ENCODE peak calls at places on chromosomes 2 and 18, in four cellular contexts. R, A, C and S are unnamed samples.

GRCh38 chr18:10916387-10916786 is 233.0 kb downstream of the PIEZO2 start:
- DNase-seq in R (no peak), A (no peak), C (no peak), S (no peak)

GRCh38 chr18:2848145-2848878 is 1.5 kb downstream of the EMILIN2 start:
- DNase-seq in R (no peak), A (peak), C (no peak), S (no peak)

GRCh38 chr2:191345788-191346187 is 100.6 kb downstream of the MYO1B start:
- DNase-seq in R (no peak), A (no peak), C (no peak), S (no peak)

GRCh38 chr18:34709104-34709503 is 994 bp upstream of the DTNA start:
- DNase-seq in R (peak), A (no peak), C (no peak), S (no peak)

GRCh38 chr2:33529771-33530481 is 53.5 kb downstream of the RASGRP3 start:
- DNase-seq in R (no peak), A (peak), C (peak), S (no peak)

GRCh38 chr2:170585067-170585466 is 130.1 kb upstream of the SP5 start:
- DNase-seq in R (no peak), A (no peak), C (no peak), S (no peak)

GRCh38 chr18:27954226-27954625 is 222.7 kb downstream of the CDH2 start:
- DNase-seq in R (no peak), A (no peak), C (no peak), S (no peak)

GRCh38 chr2:109434351-109434750 is 179.4 kb downstream of the SEPTIN10 start:
- DNase-seq in R (no peak), A (no peak), C (no peak), S (no peak)

GRCh38 chr18:21682276-21683051 is 22.1 kb downstream of the ABHD3 start:
- DNase-seq in R (no peak), A (no peak), C (peak), S (no peak)

GRCh38 chr18:58858591-58859468 is 5.8 kb upstream of the ZNF532 start:
- DNase-seq in R (no peak), A (no peak), C (no peak), S (no peak)

GRCh38 chr18:1848716-1849115 is 722.6 kb downstream of the METTL4 start:
- DNase-seq in R (no peak), A (no peak), C (no peak), S (no peak)

GRCh38 chr2:46177461-46178089 is 119.6 kb upstream of the EPAS1 start:
- DNase-seq in R (no peak), A (no peak), C (no peak), S (no peak)

GRCh38 chr2:136019304-136019703 is 33.9 kb upstream of the DARS1 start:
- DNase-seq in R (no peak), A (no peak), C (peak), S (no peak)

DNA sequence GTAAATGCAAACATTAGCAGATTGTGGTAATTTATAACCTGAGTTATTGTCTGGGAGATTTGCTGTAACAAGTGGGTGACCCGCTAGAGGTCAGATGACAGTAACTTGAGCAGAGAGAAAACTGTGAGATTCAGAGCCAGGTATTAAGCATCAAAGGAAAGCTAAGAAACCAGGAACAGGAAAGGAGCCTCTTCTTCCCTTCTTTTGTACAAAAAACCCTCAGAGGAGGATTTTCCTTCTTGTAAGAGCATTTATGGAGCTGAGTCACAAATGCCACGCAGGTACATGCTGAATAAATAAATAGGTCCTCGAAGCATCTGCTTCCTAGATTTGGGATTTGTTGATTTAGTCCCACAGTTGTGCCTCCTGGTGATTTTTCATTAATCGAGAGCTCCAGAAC is 146.5 kb downstream of the SH3BP4 start:
- DNase-seq in R (no peak), A (no peak), C (no peak), S (peak)
- TF ChIP-seq HDAC6 in R (no peak), A (no peak), C (no peak), S (no peak)

DNA sequence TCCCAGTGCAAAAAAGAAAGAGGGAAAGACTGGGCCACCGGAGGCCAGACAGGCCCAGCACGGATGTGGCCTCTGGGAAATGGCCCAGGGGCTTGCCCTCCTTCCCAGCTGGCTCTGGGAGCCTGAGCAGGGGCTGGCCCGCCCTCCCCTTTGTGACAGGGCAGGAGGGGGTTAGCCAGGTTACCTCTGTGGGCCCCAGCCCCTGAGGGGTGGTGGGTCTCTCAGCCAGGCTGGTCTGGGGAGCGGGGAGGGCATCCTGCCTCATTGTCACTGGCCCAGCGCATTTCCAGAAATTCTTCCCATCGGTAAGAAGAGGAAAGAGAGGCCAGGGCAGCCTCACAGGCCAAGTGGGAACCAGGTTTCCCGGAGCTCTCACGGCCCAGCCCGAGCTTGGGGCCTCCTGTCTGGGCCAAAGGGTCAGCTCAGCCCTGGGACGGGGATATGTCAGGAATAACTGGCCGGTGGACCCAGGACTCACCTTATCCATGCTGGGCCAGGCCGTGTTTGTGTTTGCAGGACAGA is 182.3 kb downstream of the ZFP36L2 start:
- DNase-seq in R (no peak), A (no peak), C (no peak), S (no peak)
- TF ChIP-seq TAF1 in R (no peak), A (no peak), C (no peak), S (no peak)

DNA sequence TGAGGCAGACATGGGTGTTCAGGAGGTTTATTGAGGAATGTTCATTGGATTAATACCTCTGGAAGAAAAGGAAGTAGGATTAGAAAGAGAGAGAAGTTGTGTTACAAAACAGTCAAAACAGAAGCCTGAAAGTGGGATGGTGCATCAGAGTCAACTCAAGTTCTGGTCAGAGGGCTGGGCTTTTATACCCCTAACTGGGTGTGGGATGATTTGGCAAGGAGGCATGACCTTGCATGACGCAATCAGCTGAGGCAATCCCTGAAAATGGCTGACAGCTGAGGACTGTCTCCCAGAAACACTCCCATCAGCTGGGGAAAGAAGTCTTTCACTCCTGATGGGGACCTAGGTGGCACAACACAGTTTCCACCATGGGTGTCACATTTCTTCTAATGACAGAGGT is 818.2 kb downstream of the SATB2 start:
- DNase-seq in R (no peak), A (no peak), C (no peak), S (no peak)
- TF ChIP-seq HDAC6 in R (no peak), A (no peak), C (no peak), S (no peak)

DNA sequence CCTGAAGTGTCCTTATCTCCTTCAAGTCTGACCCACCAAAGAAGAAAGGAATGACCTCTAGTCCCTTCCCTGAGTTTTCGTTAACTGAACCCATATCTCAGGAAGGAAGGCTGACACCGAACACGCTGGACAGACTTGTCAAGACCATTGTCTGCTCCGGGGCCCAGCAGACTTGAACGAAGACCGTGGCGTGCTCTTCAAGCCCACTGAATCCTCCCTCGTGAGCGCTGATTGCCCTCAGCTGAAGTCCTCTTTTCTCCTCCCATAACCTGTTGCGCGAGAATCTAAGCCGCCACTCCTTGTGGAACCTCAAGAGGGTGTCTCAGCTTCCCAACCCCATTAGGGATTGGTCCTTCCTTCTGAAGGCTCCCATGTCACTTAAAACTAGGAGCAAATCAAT is 634 bp upstream of the CNDP1 start:
- DNase-seq in R (no peak), A (no peak), C (no peak), S (no peak)
- TF ChIP-seq TAF1 in R (no peak), A (no peak), C (no peak), S (no peak)

GRCh38 chr2:169091761-169092523 is 22.6 kb downstream of the DHRS9 start:
- DNase-seq in R (no peak), A (no peak), C (no peak), S (no peak)

GRCh38 chr2:169089182-169089581 is 19.8 kb downstream of the DHRS9 start:
- DNase-seq in R (no peak), A (no peak), C (no peak), S (no peak)

GRCh38 chr2:169087757-169088379 is 18.5 kb downstream of the DHRS9 start:
- DNase-seq in R (no peak), A (no peak), C (no peak), S (no peak)

GRCh38 chr2:169091256-169091655 is 21.9 kb downstream of the DHRS9 start:
- DNase-seq in R (no peak), A (no peak), C (no peak), S (no peak)

GRCh38 chr2:169090133-169090820 is 20.9 kb downstream of the DHRS9 start:
- DNase-seq in R (peak), A (no peak), C (no peak), S (no peak)
- TF ChIP-seq HDAC6 in R (no peak), A (no peak), C (no peak), S (no peak)

GRCh38 chr2:43576983-43577892 is 18.6 kb downstream of the THADA start:
- DNase-seq in R (peak), A (peak), C (no peak), S (no peak)
- TF ChIP-seq TAF1 in R (no peak), A (no peak), C (no peak), S (no peak)